ENCODE peak calls at places on chromosomes 1 and 21, in seven cellular contexts. K, I, E, T, V, G and D are unnamed samples.

GRCh38 chr1:244496186-244496585 is 35.1 kb downstream of the CATSPERE start:
- DNase-seq in V (no peak), I (no peak), T (no peak), E (no peak), G (no peak), K (no peak), D (no peak)

GRCh38 chr1:202160377-202160940 is at the start of gene PTPN7:
- DNase-seq in T (no peak), I (peak), E (no peak), G (no peak), K (no peak), V (peak), D (no peak)

GRCh38 chr21:33644383-33645074 is 2.2 kb downstream of the ITSN1 start:
- DNase-seq in V (no peak), G (peak), E (no peak), I (no peak), T (no peak), K (no peak), D (no peak)

GRCh38 chr1:159879977-159880376 is 17.5 kb upstream of the VSIG8 start:
- DNase-seq in K (no peak), G (peak), I (no peak), T (peak), E (no peak), V (no peak), D (no peak)

GRCh38 chr1:36847761-36848160 is 186.6 kb downstream of the GRIK3 start:
- DNase-seq in V (no peak), T (no peak), I (no peak), G (no peak), K (no peak), E (no peak), D (no peak)

GRCh38 chr21:28554660-28555475 is 437.8 kb downstream of the LTN1 start:
- DNase-seq in I (no peak), K (no peak), E (no peak), G (peak), V (no peak), T (no peak), D (no peak)

GRCh38 chr1:43359696-43360095 is 915 bp downstream of the CDC20 start:
- DNase-seq in I (no peak), T (no peak), E (no peak), G (no peak), K (no peak), V (no peak), D (no peak)

GRCh38 chr1:14362331-14362730 is 236.2 kb upstream of the KAZN start:
- DNase-seq in E (no peak), V (no peak), K (no peak), I (no peak), T (no peak), G (no peak), D (no peak)

GRCh38 chr1:110024613-110025012 is 9.8 kb upstream of the STRIP1 start:
- DNase-seq in E (no peak), I (no peak), V (no peak), T (no peak), G (no peak), K (no peak), D (no peak)

GRCh38 chr1:62250126-62250726 is 55.6 kb downstream of the L1TD1 start:
- DNase-seq in G (no peak), V (no peak), K (no peak), I (no peak), T (no peak), E (no peak), D (no peak)

GRCh38 chr21:35239811-35240219 is 190.7 kb upstream of the RUNX1 start:
- DNase-seq in G (no peak), I (no peak), V (no peak), E (no peak), T (no peak), K (peak), D (peak)

GRCh38 chr1:61131716-61132115 is 49.4 kb downstream of the NFIA start:
- DNase-seq in T (no peak), K (no peak), E (no peak), I (no peak), V (no peak), G (no peak), D (no peak)

GRCh38 chr1:67211589-67212563 is 45.6 kb downstream of the IL23R start:
- DNase-seq in V (peak), K (no peak), I (no peak), G (peak), E (no peak), T (no peak), D (peak)

GRCh38 chr1:234674218-234674815 is 64.3 kb upstream of the IRF2BP2 start:
- DNase-seq in V (no peak), T (no peak), G (no peak), I (no peak), K (no peak), E (no peak), D (no peak)

GRCh38 chr1:68141079-68141800 is 90.8 kb upstream of the DIRAS3 start:
- DNase-seq in T (peak), V (no peak), K (no peak), I (no peak), E (no peak), G (no peak), D (peak)

GRCh38 chr1:204076891-204077290 is 4.0 kb downstream of the SOX13 start:
- DNase-seq in T (no peak), V (no peak), K (no peak), G (no peak), E (no peak), I (no peak), D (no peak)

GRCh38 chr1:204075890-204076837 is 3.2 kb downstream of the SOX13 start:
- DNase-seq in I (no peak), E (no peak), K (no peak), V (no peak), G (no peak), T (no peak), D (no peak)

GRCh38 chr1:204074274-204075115 is 1.6 kb downstream of the SOX13 start:
- DNase-seq in K (peak), T (no peak), I (peak), E (peak), G (peak), V (no peak), D (no peak)

GRCh38 chr1:204073837-204074273 is 940 bp downstream of the SOX13 start:
- DNase-seq in V (no peak), T (no peak), K (peak), I (no peak), E (no peak), G (no peak), D (no peak)

DNA sequence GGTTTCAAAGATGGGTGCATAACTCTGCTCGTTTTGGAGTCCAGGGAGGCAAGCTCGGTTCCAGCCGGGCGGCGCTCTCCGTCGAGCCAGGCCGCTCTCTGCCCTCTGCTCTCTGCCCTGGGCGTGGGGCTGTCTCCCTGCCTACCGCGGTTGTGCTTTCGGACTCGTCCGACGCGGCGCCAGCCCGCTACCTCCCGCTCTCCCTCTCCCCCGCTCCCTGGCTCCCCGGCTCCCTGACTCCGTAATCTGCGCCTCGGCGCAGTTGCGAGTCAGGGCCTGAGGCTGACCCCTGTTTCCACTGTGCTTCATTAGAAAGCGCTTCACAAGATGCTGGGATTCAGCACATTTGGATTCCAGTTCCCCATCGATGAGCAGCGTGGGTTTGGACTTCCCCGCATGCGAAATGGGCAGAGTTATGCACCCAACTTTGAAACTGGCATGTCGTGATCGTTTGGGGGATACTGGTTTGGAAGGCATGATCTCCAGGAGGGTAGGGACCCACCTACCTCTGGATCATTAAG is 2.3 kb downstream of the SOX13 start:
- DNase-seq in K (peak), V (no peak), E (no peak), G (no peak), I (peak), T (no peak), D (no peak)
- TF ChIP-seq CTCF in K (no peak), V (no peak), E (no peak), G (no peak), I (no peak), T (no peak), D (no peak)

GRCh38 chr1:24857528-24858133 is 72.4 kb downstream of the RUNX3 start:
- DNase-seq in K (no peak), T (no peak), I (no peak), G (no peak), E (peak), V (no peak), D (no peak)
- TF ChIP-seq CTCF in K (no peak), T (no peak), I (no peak), G (peak), E (no peak), V (no peak), D (no peak)

GRCh38 chr1:52970149-52970548 is 43.1 kb downstream of the SCP2 start:
- DNase-seq in T (peak), K (no peak), G (no peak), V (no peak), E (no peak), I (no peak), D (no peak)
- TF ChIP-seq CTCF in T (peak), K (peak), G (no peak), V (peak), E (peak), I (no peak), D (peak)

DNA sequence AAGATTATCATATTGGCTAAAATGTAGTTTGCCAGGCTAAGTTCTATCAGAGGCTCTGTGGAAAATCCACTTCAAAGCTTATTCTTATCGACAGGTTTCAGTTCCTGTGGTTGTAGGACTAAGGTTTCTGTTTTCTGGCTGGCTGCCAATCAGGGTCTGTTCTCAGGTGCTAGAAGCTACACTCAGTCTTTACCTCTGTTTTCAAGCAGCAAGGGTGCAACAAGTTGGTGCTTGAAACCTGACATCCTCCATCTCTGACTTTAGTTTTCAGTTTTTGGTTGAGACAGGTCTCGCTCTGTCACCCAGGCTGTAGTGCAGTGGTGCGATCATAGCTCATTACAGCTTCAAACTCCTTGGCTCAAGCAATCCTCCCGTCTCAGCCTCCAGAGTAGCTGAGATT is 15.3 kb upstream of the TMCO2 start:
- DNase-seq in V (no peak), E (no peak), G (no peak), K (no peak), I (no peak), T (no peak), D (no peak)
- TF ChIP-seq CTCF in V (no peak), E (no peak), G (no peak), K (no peak), I (no peak), T (no peak), D (no peak)

GRCh38 chr1:101748077-101748476 is 248.6 kb downstream of the OLFM3 start:
- DNase-seq in I (no peak), T (no peak), G (no peak), E (no peak), K (no peak), V (no peak), D (no peak)
- TF ChIP-seq CTCF in I (no peak), T (no peak), G (no peak), E (no peak), K (no peak), V (no peak), D (no peak)

DNA sequence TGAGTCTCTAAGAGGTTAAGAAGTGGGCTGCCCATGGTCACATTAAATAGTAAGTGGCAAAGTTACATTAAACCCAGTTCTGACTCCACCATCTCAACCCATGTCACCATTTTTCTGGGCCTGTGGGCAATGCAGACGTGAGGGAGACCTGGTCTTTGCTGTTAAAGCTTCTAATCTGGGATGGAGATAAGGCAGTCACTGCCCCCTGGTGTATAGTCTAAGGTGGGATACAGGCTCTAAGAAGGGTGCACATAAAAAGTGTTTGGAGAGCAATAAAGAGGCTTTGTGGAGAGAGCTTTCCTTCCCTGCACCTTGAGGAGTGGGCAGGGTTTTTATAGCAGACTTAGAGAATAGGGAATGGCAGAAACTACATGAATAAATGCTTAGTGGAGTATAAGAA is 141.3 kb downstream of the ROR1 start:
- DNase-seq in I (no peak), E (no peak), G (no peak), V (no peak), K (no peak), T (no peak), D (no peak)
- TF ChIP-seq CTCF in I (no peak), E (peak), G (peak), V (no peak), K (no peak), T (peak), D (peak)